ENCODE peak calls at places on chromosomes 7 and 10, in nine cellular contexts. O, S, T, G, U, D, C, A and K are unnamed samples. For H3K27me3, the result is how much of the 10 kb centered on the place peaks cover.

GRCh38 chr10:42630537-42631134 is 7.7 kb downstream of the ZNF33B start:
- DNase-seq in O (no peak), S (no peak), T (no peak), G (no peak), U (no peak), D (no peak), C (no peak), A (no peak), K (no peak)

GRCh38 chr10:73816917-73817729 is 5.7 kb upstream of the NDST2 start:
- DNase-seq in O (no peak), S (no peak), T (no peak), G (no peak), U (no peak), D (no peak), C (no peak), A (no peak), K (peak)

GRCh38 chr10:75208177-75208576 is 2.4 kb upstream of the VDAC2 start:
- DNase-seq in O (no peak), S (peak), T (peak), G (no peak), U (no peak), D (peak), C (no peak), A (no peak), K (no peak)

GRCh38 chr10:89471110-89471814 is 56.9 kb downstream of the IFIT5 start:
- DNase-seq in O (no peak), S (no peak), T (no peak), G (no peak), U (no peak), D (peak), C (no peak), A (no peak), K (no peak)

GRCh38 chr10:132652446-132652845 is 114.9 kb downstream of the INPP5A start:
- DNase-seq in O (peak), S (no peak), T (no peak), G (no peak), U (peak), D (no peak), C (no peak), A (no peak), K (no peak)

GRCh38 chr10:98886686-98887085 is 349.0 kb downstream of the HPSE2 start:
- DNase-seq in O (no peak), S (no peak), T (no peak), G (no peak), U (no peak), D (peak), C (no peak), A (no peak), K (no peak)

GRCh38 chr10:575312-576129 is 113.9 kb downstream of the DIP2C start:
- DNase-seq in O (no peak), S (no peak), T (no peak), G (no peak), U (no peak), D (no peak), C (no peak), A (no peak), K (no peak)

GRCh38 chr7:1994931-1995330 is 237.8 kb downstream of the MAD1L1 start:
- DNase-seq in O (no peak), S (no peak), T (no peak), G (no peak), U (no peak), D (no peak), C (no peak), A (no peak), K (no peak)

GRCh38 chr7:4525884-4526283 is 156.2 kb upstream of the FOXK1 start:
- DNase-seq in O (no peak), S (no peak), T (no peak), G (no peak), U (no peak), D (no peak), C (no peak), A (no peak), K (no peak)

GRCh38 chr10:104309980-104310978 is 28.0 kb downstream of the ITPRIP start:
- DNase-seq in O (peak), S (peak), T (peak), G (peak), U (peak), D (peak), C (no peak), A (no peak), K (no peak)

GRCh38 chr10:112532053-112532658 is 85.1 kb downstream of the VTI1A start:
- DNase-seq in O (no peak), S (no peak), T (no peak), G (no peak), U (no peak), D (peak), C (no peak), A (no peak), K (no peak)

GRCh38 chr7:127380479-127380878 is 12.0 kb downstream of the ZNF800 start:
- DNase-seq in O (no peak), S (no peak), T (no peak), G (no peak), U (no peak), D (no peak), C (no peak), A (no peak), K (no peak)

GRCh38 chr7:81857385-81857784 is 87.5 kb upstream of the HGF start:
- DNase-seq in O (no peak), S (no peak), T (no peak), G (no peak), U (no peak), D (no peak), C (no peak), A (no peak), K (no peak)

GRCh38 chr10:6101181-6101580 is 12.3 kb downstream of the RBM17 start:
- DNase-seq in O (no peak), S (no peak), T (no peak), G (no peak), U (no peak), D (no peak), C (no peak), A (no peak), K (peak)

GRCh38 chr7:43248961-43249807 is 136.7 kb downstream of the HECW1 start:
- DNase-seq in O (no peak), S (peak), T (no peak), G (no peak), U (peak), D (peak), C (peak), A (no peak), K (peak)

GRCh38 chr7:107427462-107427861 is 42.4 kb upstream of the GPR22 start:
- DNase-seq in O (no peak), S (no peak), T (no peak), G (peak), U (no peak), D (no peak), C (no peak), A (no peak), K (no peak)

DNA sequence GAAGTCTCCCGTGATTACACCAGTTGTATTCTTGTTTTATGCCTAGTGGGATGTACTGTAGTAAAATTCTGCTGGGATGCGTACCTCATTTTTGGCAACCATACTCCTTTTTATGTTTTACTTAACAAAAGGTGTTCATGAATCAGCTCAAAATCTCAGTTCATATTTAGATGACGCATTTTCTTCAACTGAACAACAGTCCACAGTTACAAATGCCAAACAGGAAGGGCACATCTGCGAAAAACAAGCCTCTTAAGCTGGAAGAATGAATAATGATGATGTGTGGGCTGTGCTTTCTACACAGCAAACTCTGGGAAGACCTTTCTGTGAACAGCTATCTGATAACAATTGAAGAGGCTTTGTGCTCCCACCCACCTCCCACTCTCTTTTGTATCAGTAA is 68.4 kb upstream of the NRBF2 start:
- DNase-seq in O (no peak), S (no peak), T (no peak), G (no peak), U (no peak), D (no peak), C (no peak), A (no peak), K (no peak)
- H3K27me3 ChIP-seq in O (under half), S (under half), T (under half), G (under half), U (under half), D (under half), C (under half), A (under half), K (under half)

GRCh38 chr10:91104185-91105041 is 116.0 kb upstream of the PCGF5 start:
- DNase-seq in O (no peak), S (no peak), T (no peak), G (no peak), U (no peak), D (no peak), C (no peak), A (no peak), K (no peak)

GRCh38 chr10:91105269-91105668 is 115.2 kb upstream of the PCGF5 start:
- DNase-seq in O (no peak), S (no peak), T (no peak), G (no peak), U (no peak), D (no peak), C (no peak), A (no peak), K (no peak)

GRCh38 chr10:91103384-91104184 is 116.9 kb upstream of the PCGF5 start:
- DNase-seq in O (no peak), S (no peak), T (no peak), G (no peak), U (no peak), D (no peak), C (no peak), A (no peak), K (no peak)

GRCh38 chr10:91111060-91111459 is 109.4 kb upstream of the PCGF5 start:
- DNase-seq in O (no peak), S (no peak), T (no peak), G (no peak), U (no peak), D (no peak), C (no peak), A (no peak), K (no peak)

DNA sequence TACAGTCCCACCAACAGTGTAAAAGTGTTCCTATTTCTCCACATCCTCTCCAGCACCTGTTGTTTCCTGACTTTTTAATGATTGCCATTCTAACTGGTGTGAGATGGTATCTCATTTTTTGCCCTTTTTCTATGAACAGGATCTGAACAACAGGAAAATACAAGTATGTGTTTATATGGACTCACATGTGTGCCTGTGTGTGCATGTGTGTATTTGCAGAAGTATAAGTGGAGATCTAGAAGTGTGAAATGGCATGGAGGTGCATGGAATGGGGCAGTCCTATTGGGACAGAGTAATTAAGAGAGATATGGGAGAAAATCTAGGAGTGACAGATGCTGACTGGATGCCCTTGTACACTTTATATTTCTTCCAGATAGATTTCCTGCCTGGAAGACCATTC is 111.6 kb upstream of the PCGF5 start:
- DNase-seq in O (no peak), S (no peak), T (no peak), G (no peak), U (no peak), D (no peak), C (no peak), A (no peak), K (no peak)
- TF ChIP-seq CTCF in O (no peak), S (no peak), T (no peak), G (no peak), U (no peak), D (no peak), C (no peak), A (no peak), K (no peak)

GRCh38 chr7:37327288-37327687 is 121.4 kb downstream of the ELMO1 start:
- DNase-seq in O (no peak), S (no peak), T (no peak), G (no peak), U (no peak), D (no peak), C (no peak), A (no peak), K (no peak)
- H3K27me3 ChIP-seq in O (under half), S (under half), T (under half), G (under half), U (under half), D (under half), C (under half), A (under half), K (under half)

GRCh38 chr7:111561909-111562732 is at the start of gene IMMP2L:
- DNase-seq in O (peak), S (peak), T (peak), G (peak), U (peak), D (peak), C (peak), A (peak), K (peak)
- TF ChIP-seq CTCF in O (peak), S (peak), T (peak), G (no peak), U (peak), D (peak), C (peak), A (peak), K (no peak)

GRCh38 chr7:101770466-101770865 is 47.0 kb upstream of the CUX1 start:
- DNase-seq in O (no peak), S (no peak), T (no peak), G (no peak), U (no peak), D (no peak), C (no peak), A (no peak), K (no peak)

GRCh38 chr7:101779267-101779666 is 38.2 kb upstream of the CUX1 start:
- DNase-seq in O (no peak), S (no peak), T (no peak), G (no peak), U (no peak), D (no peak), C (no peak), A (no peak), K (no peak)

GRCh38 chr7:101778181-101778580 is 39.2 kb upstream of the CUX1 start:
- DNase-seq in O (no peak), S (no peak), T (no peak), G (no peak), U (no peak), D (no peak), C (no peak), A (no peak), K (no peak)

GRCh38 chr7:101772508-101773306 is 44.7 kb upstream of the CUX1 start:
- DNase-seq in O (no peak), S (no peak), T (no peak), G (no peak), U (no peak), D (no peak), C (no peak), A (no peak), K (no peak)

GRCh38 chr7:101775181-101775580 is 42.2 kb upstream of the CUX1 start:
- DNase-seq in O (no peak), S (no peak), T (no peak), G (no peak), U (no peak), D (no peak), C (no peak), A (no peak), K (no peak)
- H3K27me3 ChIP-seq in O (under half), S (under half), T (under half), G (under half), U (under half), D (under half), C (under half), A (under half), K (under half)

GRCh38 chr7:152894295-152895170 is 135.0 kb downstream of the ACTR3B start:
- DNase-seq in O (no peak), S (no peak), T (no peak), G (no peak), U (no peak), D (no peak), C (no peak), A (peak), K (no peak)
- TF ChIP-seq CTCF in O (peak), S (peak), T (peak), G (peak), U (peak), D (no peak), C (peak), A (peak), K (no peak)

GRCh38 chr7:155147624-155148023 is 77.5 kb downstream of the HTR5A start:
- DNase-seq in O (no peak), S (no peak), T (no peak), G (no peak), U (no peak), D (no peak), C (no peak), A (no peak), K (no peak)
- H3K27me3 ChIP-seq in O (under half), S (under half), T (under half), G (under half), U (under half), D (under half), C (under half), A (under half), K (under half)

GRCh38 chr10:59465089-59465488 is 102.7 kb upstream of the FAM13C start:
- DNase-seq in O (no peak), S (peak), T (no peak), G (no peak), U (no peak), D (peak), C (no peak), A (no peak), K (no peak)
- TF ChIP-seq CTCF in O (peak), S (peak), T (peak), G (peak), U (peak), D (peak), C (no peak), A (no peak), K (peak)